ENCODE peak calls at places on chromosomes 16 and 17, in six cellular contexts. Y, R, E, A, X and G are unnamed samples.

GRCh38 chr17:74728033-74728701 is 8.9 kb upstream of the RAB37 start:
- DNase-seq in Y (no peak), R (no peak), E (no peak), A (no peak), X (no peak), G (no peak)

GRCh38 chr17:11639736-11640510 is 41.7 kb downstream of the DNAH9 start:
- DNase-seq in Y (no peak), R (no peak), E (no peak), A (no peak), X (no peak), G (no peak)

GRCh38 chr16:73565263-73565662 is 517.3 kb upstream of the ZFHX3 start:
- DNase-seq in Y (no peak), R (no peak), E (no peak), A (no peak), X (peak; percentile 49), G (no peak)

GRCh38 chr17:34135841-34136240 is 119.2 kb upstream of the CCL2 start:
- DNase-seq in Y (no peak), R (no peak), E (no peak), A (no peak), X (no peak), G (no peak)

GRCh38 chr17:11031787-11032186 is 193.9 kb upstream of the PIRT start:
- DNase-seq in Y (no peak), R (no peak), E (no peak), A (no peak), X (peak; percentile 7), G (peak; percentile 11)

GRCh38 chr17:74182041-74182783 is 21.3 kb upstream of the RPL38 start:
- DNase-seq in Y (no peak), R (no peak), E (no peak), A (no peak), X (no peak), G (no peak)

GRCh38 chr16:87165885-87166284 is 151.3 kb downstream of the C16orf95 start:
- DNase-seq in Y (no peak), R (no peak), E (no peak), A (no peak), X (no peak), G (no peak)

GRCh38 chr16:9123871-9124270 is 32.4 kb downstream of the HAPSTR1 start:
- DNase-seq in Y (no peak), R (no peak), E (no peak), A (peak; percentile 85), X (peak; percentile 30), G (no peak)

GRCh38 chr16:58035356-58036170 is 10.0 kb downstream of the MMP15 start:
- DNase-seq in Y (peak; percentile 74), R (no peak), E (no peak), A (peak; percentile 40), X (no peak), G (no peak)

GRCh38 chr16:63061319-63061718 is 1025.1 kb upstream of the CDH8 start:
- DNase-seq in Y (no peak), R (no peak), E (no peak), A (no peak), X (no peak), G (no peak)

GRCh38 chr16:85291302-85292148 is 179.3 kb upstream of the CIBAR2 start:
- DNase-seq in Y (no peak), R (no peak), E (peak; percentile 53), A (peak; percentile 66), X (no peak), G (no peak)

GRCh38 chr17:17781591-17782424 is 55.0 kb downstream of the SREBF1 start:
- DNase-seq in Y (peak; percentile 81), R (peak; percentile 52), E (peak; percentile 62), A (peak; percentile 84), X (peak; percentile 87), G (peak; percentile 81)

GRCh38 chr16:56513972-56514371 is 5.9 kb downstream of the BBS2 start:
- DNase-seq in Y (peak; percentile 37), R (peak; percentile 74), E (peak; percentile 73), A (peak; percentile 48), X (peak; percentile 68), G (peak; percentile 79)

GRCh38 chr17:50452627-50453300 is 15.9 kb downstream of the CHAD start:
- DNase-seq in Y (no peak), R (peak; percentile 19), E (no peak), A (no peak), X (no peak), G (no peak)

GRCh38 chr16:25256821-25257503 is 683 bp downstream of the ZKSCAN2 start:
- DNase-seq in Y (peak; percentile 58), R (peak; percentile 15), E (peak; percentile 23), A (no peak), X (peak; percentile 39), G (peak; percentile 26)

GRCh38 chr17:69067274-69068047 is 6.7 kb upstream of the ABCA9 start:
- DNase-seq in Y (no peak), R (no peak), E (no peak), A (no peak), X (peak; percentile 40), G (no peak)

GRCh38 chr16:86212706-86213426 is 297.5 kb upstream of the FOXF1 start:
- DNase-seq in Y (no peak), R (no peak), E (no peak), A (no peak), X (no peak), G (no peak)

GRCh38 chr16:53058882-53059281 is 4.1 kb downstream of the CHD9 start:
- DNase-seq in Y (no peak), R (no peak), E (no peak), A (no peak), X (no peak), G (no peak)

GRCh38 chr17:16997514-16998429 is 25.9 kb upstream of the TNFRSF13B start:
- DNase-seq in Y (peak; percentile 80), R (no peak), E (no peak), A (no peak), X (no peak), G (no peak)

GRCh38 chr16:56734429-56734828 is 4.5 kb downstream of the NUP93 start:
- DNase-seq in Y (no peak), R (peak; percentile 41), E (no peak), A (no peak), X (no peak), G (no peak)

GRCh38 chr17:65514082-65514481 is 47.4 kb downstream of the AXIN2 start:
- DNase-seq in Y (no peak), R (peak; percentile 56), E (peak; percentile 81), A (no peak), X (no peak), G (no peak)

GRCh38 chr17:65514541-65514940 is 46.9 kb downstream of the AXIN2 start:
- DNase-seq in Y (no peak), R (peak; percentile 14), E (peak; percentile 45), A (no peak), X (no peak), G (no peak)

GRCh38 chr17:65503557-65503956 is 57.9 kb downstream of the AXIN2 start:
- DNase-seq in Y (no peak), R (no peak), E (no peak), A (no peak), X (no peak), G (no peak)

GRCh38 chr17:65504141-65504540 is 57.3 kb downstream of the AXIN2 start:
- DNase-seq in Y (no peak), R (no peak), E (no peak), A (no peak), X (no peak), G (no peak)

DNA sequence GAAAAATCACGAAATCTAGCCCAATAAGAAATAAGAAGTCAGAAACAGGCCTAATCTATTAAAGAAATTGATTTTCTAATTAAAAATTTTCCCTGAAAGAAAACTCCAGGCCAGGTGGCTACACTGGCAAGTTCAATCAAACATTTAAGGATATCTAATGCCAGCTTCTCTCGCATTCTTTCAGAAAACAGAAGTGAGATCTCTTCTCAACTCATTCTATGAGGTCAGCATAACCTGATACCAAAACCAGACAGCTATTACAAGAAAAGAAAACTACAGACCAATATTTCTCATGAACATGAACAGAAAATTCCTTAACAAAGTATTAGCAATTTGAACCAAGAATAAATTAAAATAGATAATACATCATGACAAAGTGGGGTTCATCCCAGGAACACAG is 52.4 kb downstream of the AXIN2 start:
- DNase-seq in Y (no peak), R (no peak), E (no peak), A (no peak), X (no peak), G (no peak)
- H3K4me3 ChIP-seq in Y (no peak overlapping the region), R (no peak overlapping the region), E (no peak overlapping the region), A (no peak overlapping the region), X (no peak overlapping the region), G (no peak overlapping the region)

GRCh38 chr17:81884968-81885367 is 6.4 kb downstream of the ALYREF start:
- DNase-seq in Y (peak; percentile 23), R (no peak), E (no peak), A (no peak), X (no peak), G (no peak)
- H3K27ac ChIP-seq in Y (no peak overlapping the region), R (no peak overlapping the region), E (no peak overlapping the region), A (no peak overlapping the region), X (no peak overlapping the region), G (no peak overlapping the region)

DNA sequence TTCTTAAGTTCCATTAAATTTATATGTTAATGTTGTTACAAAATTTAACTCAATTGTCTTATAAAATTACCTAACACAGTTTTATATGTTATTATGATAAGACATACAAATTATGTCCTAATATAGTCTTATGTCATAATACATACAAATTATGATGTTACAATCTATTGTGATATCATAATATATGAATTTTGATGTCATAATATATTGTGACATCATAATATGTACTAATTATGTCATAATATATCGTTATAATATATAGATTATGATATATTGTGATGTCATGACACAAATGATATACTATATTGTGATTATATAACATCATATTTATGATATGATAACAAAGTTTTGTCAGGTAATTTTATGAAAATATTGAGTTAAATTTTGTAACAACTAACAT is 1789.6 kb downstream of the TP53TG3F start:
- DNase-seq in Y (no peak), R (no peak), E (no peak), A (no peak), X (no peak), G (no peak)
- H3K9me3 ChIP-seq in Y (no peaks in the 10 kb centered on the region), R (peaks cover 19% of the 10 kb centered on the region), E (peaks cover 8% of the 10 kb centered on the region), A (peaks cover 10% of the 10 kb centered on the region), X (peaks cover 16% of the 10 kb centered on the region), G (no peaks in the 10 kb centered on the region)

DNA sequence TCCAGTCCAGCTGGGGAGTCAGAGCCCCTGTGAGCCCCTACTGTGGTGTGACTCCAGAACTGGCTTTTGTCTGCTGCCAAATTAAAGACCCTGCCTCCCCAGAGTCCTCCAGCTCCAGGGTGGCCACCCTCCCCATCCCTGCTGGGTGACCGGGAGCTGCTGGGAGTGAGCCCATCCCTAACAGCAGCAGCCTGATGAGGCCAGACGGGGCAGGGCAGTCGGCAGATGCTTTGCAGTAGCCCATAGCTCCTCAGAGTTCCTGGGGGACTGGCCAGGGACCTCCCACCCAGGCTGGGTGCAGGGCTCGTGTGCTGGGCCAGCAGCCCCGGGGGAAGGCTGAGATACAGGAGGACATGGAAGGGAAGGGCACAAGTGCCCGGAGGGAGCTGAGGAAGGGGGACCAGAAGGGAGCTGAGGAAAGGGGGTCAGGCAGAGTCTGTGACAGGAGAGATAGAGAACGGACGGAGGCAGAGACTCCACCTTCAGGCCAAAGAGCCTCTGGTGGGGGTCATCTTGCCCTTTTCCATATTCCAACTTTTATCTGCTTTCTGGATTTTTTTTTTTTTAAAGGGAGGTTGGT is 12.7 kb upstream of the MRPS23 start:
- DNase-seq in Y (peak; percentile 65), R (no peak), E (no peak), A (no peak), X (no peak), G (peak; percentile 23)
- H3K4me3 ChIP-seq in Y (no peak overlapping the region), R (no peak overlapping the region), E (no peak overlapping the region), A (peak overlapping the region; percentile 54), X (no peak overlapping the region), G (no peak overlapping the region)

DNA sequence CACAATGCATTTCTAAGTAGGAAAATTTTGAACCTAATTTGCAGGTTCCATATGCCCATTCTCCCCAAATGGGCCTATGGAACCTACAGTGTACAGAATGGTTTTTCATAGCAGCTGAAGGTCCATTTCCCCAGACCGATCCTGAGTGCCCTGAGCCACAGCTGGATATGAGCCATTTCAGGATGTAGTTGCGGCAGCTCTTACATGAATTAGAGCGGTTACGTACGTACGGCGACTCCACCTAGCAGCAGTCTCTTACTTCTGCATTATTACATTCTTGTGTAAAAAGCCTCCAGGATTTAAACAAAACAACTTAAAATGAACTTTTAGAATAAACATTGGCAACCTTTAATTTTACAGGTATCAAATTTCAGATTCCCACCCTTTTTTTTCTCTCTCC is 225.3 kb downstream of the SNX29 start:
- DNase-seq in Y (no peak), R (no peak), E (no peak), A (no peak), X (no peak), G (no peak)
- H3K27ac ChIP-seq in Y (no peak overlapping the region), R (no peak overlapping the region), E (no peak overlapping the region), A (no peak overlapping the region), X (no peak overlapping the region), G (no peak overlapping the region)